ENCODE peak calls at places on chromosomes 16 and 17, in nine cellular contexts. S is SK-N-SH, I is GM23248, D is PC-3, A is neural progenitor cell, E is MM.1S, L is hepatocyte, M is GM23338, B is HCT116. Y is an unnamed sample.

GRCh38 chr17:15657868-15658775 is 26.0 kb downstream of the TRIM16 start:
- DNase-seq in S (no peak), I (no peak), D (peak), A (no peak), E (no peak), L (no peak), M (no peak), B (peak), Y (no peak)

GRCh38 chr16:2040031-2040430 is 7.6 kb downstream of the NTHL1 start:
- DNase-seq in S (no peak), I (no peak), D (no peak), A (no peak), E (no peak), L (no peak), M (no peak), B (no peak), Y (no peak)

GRCh38 chr17:39661044-39661406 is 4.1 kb upstream of the TCAP start:
- DNase-seq in S (no peak), I (no peak), D (no peak), A (peak), E (no peak), L (no peak), M (no peak), B (no peak), Y (no peak)

GRCh38 chr16:49556252-49557069 is 182.9 kb downstream of the C16orf78 start:
- DNase-seq in S (no peak), I (peak), D (peak), A (peak), E (peak), L (peak), M (peak), B (peak), Y (peak)

GRCh38 chr16:24668481-24669001 is 60.9 kb upstream of the TNRC6A start:
- DNase-seq in S (no peak), I (peak), D (no peak), A (no peak), E (no peak), L (no peak), M (no peak), B (no peak), Y (no peak)

GRCh38 chr17:34242553-34242952 is 12.5 kb upstream of the CCL2 start:
- DNase-seq in S (no peak), I (no peak), D (no peak), A (no peak), E (no peak), L (no peak), M (no peak), B (no peak), Y (peak)

GRCh38 chr17:40526668-40527067 is 25.2 kb upstream of the TNS4 start:
- DNase-seq in S (no peak), I (peak), D (no peak), A (no peak), E (no peak), L (no peak), M (no peak), B (no peak), Y (no peak)

GRCh38 chr16:71479420-71479819 is 9.7 kb downstream of the ZNF19 start:
- DNase-seq in S (peak), I (peak), D (peak), A (peak), E (no peak), L (peak), M (peak), B (no peak), Y (peak)

GRCh38 chr16:80103463-80103862 is 437.3 kb upstream of the DYNLRB2 start:
- DNase-seq in S (no peak), I (no peak), D (no peak), A (no peak), E (no peak), L (no peak), M (no peak), B (no peak), Y (no peak)

GRCh38 chr16:86491643-86492030 is 18.7 kb upstream of the FOXF1 start:
- DNase-seq in S (no peak), I (no peak), D (no peak), A (no peak), E (no peak), L (no peak), M (no peak), B (no peak), Y (no peak)

GRCh38 chr17:5437721-5438317 is 1.1 kb downstream of the C1QBP start:
- DNase-seq in S (peak), I (peak), D (peak), A (no peak), E (no peak), L (no peak), M (no peak), B (no peak), Y (no peak)

GRCh38 chr17:29129731-29130130 is 50.5 kb downstream of the MYO18A start:
- DNase-seq in S (no peak), I (no peak), D (no peak), A (no peak), E (no peak), L (no peak), M (no peak), B (no peak), Y (no peak)

GRCh38 chr17:68324114-68324513 is 32.8 kb downstream of the ARSG start:
- DNase-seq in S (no peak), I (peak), D (no peak), A (no peak), E (no peak), L (no peak), M (no peak), B (no peak), Y (no peak)

GRCh38 chr17:42743595-42744282 is 1.1 kb downstream of the EZH1 start:
- DNase-seq in S (peak), I (no peak), D (no peak), A (no peak), E (no peak), L (no peak), M (peak), B (no peak), Y (no peak)

GRCh38 chr17:2297023-2297422 is 6.6 kb downstream of the SMG6 start:
- DNase-seq in S (no peak), I (no peak), D (no peak), A (no peak), E (no peak), L (no peak), M (no peak), B (no peak), Y (no peak)

GRCh38 chr16:85484337-85485295 is 128.5 kb upstream of the GSE1 start:
- DNase-seq in S (no peak), I (no peak), D (no peak), A (no peak), E (no peak), L (no peak), M (no peak), B (no peak), Y (no peak)

GRCh38 chr17:33369149-33369548 is 76.1 kb upstream of the ASIC2 start:
- DNase-seq in S (no peak), I (no peak), D (no peak), A (no peak), E (no peak), L (no peak), M (no peak), B (no peak), Y (no peak)

GRCh38 chr16:76226481-76226880 is 50.7 kb upstream of the CNTNAP4 start:
- DNase-seq in S (no peak), I (no peak), D (no peak), A (no peak), E (no peak), L (no peak), M (no peak), B (no peak), Y (no peak)

GRCh38 chr16:70746708-70747424 is 54.1 kb downstream of the VAC14 start:
- DNase-seq in S (no peak), I (peak), D (peak), A (no peak), E (no peak), L (peak), M (no peak), B (peak), Y (peak)

GRCh38 chr17:28960256-28961106 is 9.2 kb upstream of the PHF12 start:
- DNase-seq in S (no peak), I (no peak), D (no peak), A (no peak), E (no peak), L (no peak), M (no peak), B (no peak), Y (no peak)

GRCh38 chr16:13492046-13492445 is 427.9 kb upstream of the ERCC4 start:
- DNase-seq in S (no peak), I (no peak), D (no peak), A (no peak), E (no peak), L (no peak), M (no peak), B (no peak), Y (no peak)

GRCh38 chr17:28405632-28406477 is at the start of gene SLC46A1:
- DNase-seq in S (peak), I (peak), D (peak), A (peak), E (peak), L (peak), M (peak), B (no peak), Y (no peak)

GRCh38 chr16:75820672-75821071 is 94.4 kb upstream of the CPHXL start:
- DNase-seq in S (no peak), I (no peak), D (peak), A (no peak), E (no peak), L (peak), M (peak), B (no peak), Y (no peak)

GRCh38 chr16:27844826-27845225 is 218.7 kb downstream of the GSG1L start:
- DNase-seq in S (no peak), I (no peak), D (no peak), A (no peak), E (no peak), L (no peak), M (no peak), B (no peak), Y (no peak)

GRCh38 chr17:67469208-67469980 is 92.3 kb downstream of the PITPNC1 start:
- DNase-seq in S (peak), I (no peak), D (no peak), A (no peak), E (no peak), L (peak), M (peak), B (no peak), Y (no peak)

GRCh38 chr17:34607917-34608316 is 28.5 kb downstream of the TMEM132E start:
- DNase-seq in S (no peak), I (no peak), D (no peak), A (no peak), E (no peak), L (no peak), M (peak), B (no peak), Y (no peak)

GRCh38 chr16:2333231-2333630 is 7.3 kb downstream of the ABCA3 start:
- DNase-seq in S (no peak), I (no peak), D (no peak), A (no peak), E (no peak), L (no peak), M (no peak), B (no peak), Y (no peak)

GRCh38 chr16:85169333-85170065 is 57.2 kb upstream of the CIBAR2 start:
- DNase-seq in S (peak), I (peak), D (no peak), A (peak), E (no peak), L (no peak), M (no peak), B (no peak), Y (no peak)

GRCh38 chr17:29622337-29623282 is at the start of gene CORO6:
- DNase-seq in S (peak), I (peak), D (no peak), A (peak), E (peak), L (peak), M (peak), B (no peak), Y (peak)

GRCh38 chr17:58325289-58325726 is 3.3 kb downstream of the TSPOAP1 start:
- DNase-seq in S (peak), I (no peak), D (no peak), A (peak), E (no peak), L (peak), M (peak), B (no peak), Y (peak)

GRCh38 chr17:57868007-57868774 is 18.3 kb upstream of the MRPS23 start:
- DNase-seq in S (peak), I (peak), D (peak), A (peak), E (peak), L (peak), M (peak), B (peak), Y (peak)

GRCh38 chr16:963913-964695 is 6.7 kb downstream of the LMF1 start:
- DNase-seq in S (no peak), I (no peak), D (peak), A (no peak), E (peak), L (no peak), M (no peak), B (no peak), Y (no peak)

GRCh38 chr17:81102352-81102751 is 63.0 kb upstream of the PVALEF start:
- DNase-seq in S (no peak), I (no peak), D (no peak), A (no peak), E (no peak), L (no peak), M (no peak), B (no peak), Y (no peak)

GRCh38 chr16:31181102-31181830 is 1.3 kb downstream of the FUS start:
- DNase-seq in S (no peak), I (peak), D (peak), A (peak), E (no peak), L (peak), M (no peak), B (no peak), Y (peak)

GRCh38 chr16:19083670-19084069 is 16.3 kb downstream of the COQ7 start:
- DNase-seq in S (no peak), I (no peak), D (no peak), A (no peak), E (no peak), L (no peak), M (no peak), B (no peak), Y (no peak)

GRCh38 chr16:2776500-2777139 is 460 bp downstream of the ELOB start:
- DNase-seq in S (no peak), I (peak), D (peak), A (peak), E (peak), L (peak), M (peak), B (no peak), Y (peak)

GRCh38 chr17:77356109-77356689 is 215.4 kb downstream of the SEC14L1 start:
- DNase-seq in S (no peak), I (peak), D (peak), A (no peak), E (no peak), L (no peak), M (no peak), B (peak), Y (no peak)

GRCh38 chr16:3625911-3626732 is 14.7 kb upstream of the SLX4 start:
- DNase-seq in S (no peak), I (peak), D (no peak), A (no peak), E (peak), L (no peak), M (no peak), B (no peak), Y (peak)

GRCh38 chr16:24491721-24492120 is 47.6 kb upstream of the RBBP6 start:
- DNase-seq in S (no peak), I (peak), D (no peak), A (no peak), E (no peak), L (no peak), M (no peak), B (no peak), Y (no peak)

GRCh38 chr16:66605177-66605999 is 884 bp downstream of the CMTM3 start:
- DNase-seq in S (peak), I (peak), D (peak), A (peak), E (no peak), L (peak), M (peak), B (no peak), Y (peak)

DNA sequence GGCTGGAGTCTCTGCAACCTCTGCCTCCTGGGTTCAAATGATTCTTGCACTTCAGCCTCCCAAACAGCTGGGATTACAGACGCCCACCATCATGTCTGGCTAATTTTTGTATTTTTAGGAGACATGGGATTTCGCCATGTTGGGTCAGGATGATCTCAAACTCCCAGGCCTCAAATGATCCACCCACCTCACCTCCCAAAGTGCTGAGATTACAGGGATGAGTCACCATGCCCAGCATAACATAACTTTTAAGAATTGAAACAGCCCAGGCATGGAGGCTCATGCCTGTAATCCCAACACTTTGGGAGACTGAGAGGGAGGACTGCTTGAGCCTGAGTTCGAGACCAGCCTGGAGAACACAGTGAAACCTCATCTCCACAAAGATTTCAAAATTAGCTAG is 2.5 kb downstream of the RSL1D1 start:
- DNase-seq in S (no peak), I (peak), D (no peak), A (no peak), E (no peak), L (no peak), M (no peak), B (no peak), Y (no peak)
- H3K4me2 ChIP-seq in S (no peak), I (peak), D (peak), A (no peak), E (no peak), L (no peak), M (no peak), B (peak), Y (peak)

GRCh38 chr16:8716592-8716991 is 42.2 kb downstream of the ABAT start:
- DNase-seq in S (no peak), I (no peak), D (no peak), A (no peak), E (no peak), L (no peak), M (no peak), B (no peak), Y (no peak)

GRCh38 chr16:8713635-8714097 is 39.2 kb downstream of the ABAT start:
- DNase-seq in S (peak), I (no peak), D (no peak), A (peak), E (no peak), L (no peak), M (no peak), B (no peak), Y (no peak)

GRCh38 chr16:8712589-8713361 is 38.4 kb downstream of the ABAT start:
- DNase-seq in S (peak), I (no peak), D (no peak), A (peak), E (no peak), L (peak), M (peak), B (no peak), Y (no peak)

GRCh38 chr16:8716052-8716451 is 41.6 kb downstream of the ABAT start:
- DNase-seq in S (no peak), I (no peak), D (no peak), A (no peak), E (no peak), L (no peak), M (no peak), B (no peak), Y (no peak)

GRCh38 chr16:8714143-8714542 is 39.7 kb downstream of the ABAT start:
- DNase-seq in S (peak), I (no peak), D (no peak), A (peak), E (no peak), L (no peak), M (peak), B (no peak), Y (no peak)
- TF ChIP-seq EZH2phosphoT487 in S (no peak), I (no peak), D (no peak), A (no peak), E (no peak), L (no peak), M (no peak), B (no peak), Y (no peak)

DNA sequence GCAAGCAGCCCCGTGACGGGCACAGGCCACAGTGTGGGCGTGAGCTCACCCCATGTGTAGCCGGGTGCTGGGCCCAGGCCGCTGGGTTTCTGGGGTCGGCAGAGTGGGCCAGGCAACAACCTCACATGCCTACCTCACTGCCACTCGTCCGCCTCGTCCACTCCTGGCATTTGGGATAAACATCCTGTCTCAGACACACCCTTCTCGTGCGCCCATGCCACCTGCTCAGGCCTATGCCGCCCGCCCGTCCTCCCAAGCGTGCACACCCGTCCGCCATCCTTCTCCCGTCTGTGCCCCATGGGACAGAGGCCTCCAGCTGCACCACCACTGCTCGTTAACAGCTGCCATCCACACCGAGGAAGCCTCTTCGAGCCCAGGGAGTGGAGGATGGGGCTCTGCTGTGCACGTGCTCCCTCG is 64.3 kb downstream of the KLHDC4 start:
- DNase-seq in S (no peak), I (no peak), D (no peak), A (no peak), E (no peak), L (no peak), M (no peak), B (no peak), Y (peak)
- H3K4me2 ChIP-seq in S (no peak), I (no peak), D (no peak), A (no peak), E (no peak), L (no peak), M (no peak), B (no peak), Y (peak)

DNA sequence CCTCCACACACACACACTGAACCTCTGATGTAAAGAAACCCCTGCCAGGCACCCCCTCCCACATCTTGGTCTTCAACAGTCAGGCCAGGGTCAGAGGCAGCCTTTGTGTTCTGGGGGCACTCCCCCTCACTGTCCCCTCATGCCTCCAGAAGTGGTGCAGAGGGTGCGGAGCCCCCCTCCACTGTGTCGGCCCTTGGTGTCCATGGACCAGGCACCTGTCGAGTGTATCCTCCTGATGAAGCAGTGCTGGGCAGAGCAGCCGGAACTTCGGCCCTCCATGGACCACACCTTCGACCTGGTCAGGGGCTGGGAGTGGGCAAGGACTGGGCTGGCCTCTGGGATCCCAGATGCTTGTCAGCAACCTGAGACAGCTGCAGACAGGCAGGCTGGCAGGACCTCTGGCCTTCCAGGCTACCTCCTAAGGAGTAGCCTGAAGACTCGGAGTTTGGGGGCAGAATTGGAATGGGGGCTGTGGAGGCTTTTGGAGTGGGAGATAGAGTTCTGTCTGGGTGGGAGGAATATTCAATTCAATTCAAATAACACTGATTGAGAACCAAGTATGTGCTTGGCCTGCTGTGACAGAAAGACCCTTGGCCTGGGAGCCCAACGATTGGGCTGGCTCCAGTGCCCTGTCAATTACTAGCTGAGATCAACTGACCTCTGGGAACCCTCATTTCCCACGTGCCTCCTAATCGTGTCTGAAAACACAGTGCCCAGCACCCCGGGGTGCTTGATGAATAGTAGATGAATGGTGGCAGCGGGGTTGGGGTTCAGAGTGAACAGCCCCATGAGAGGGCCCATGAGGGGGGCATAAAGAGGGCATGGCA is 11.5 kb downstream of the GUCY2D start:
- DNase-seq in S (no peak), I (no peak), D (no peak), A (no peak), E (no peak), L (no peak), M (no peak), B (no peak), Y (no peak)
- TF ChIP-seq EZH2phosphoT487 in S (no peak), I (no peak), D (no peak), A (no peak), E (no peak), L (no peak), M (no peak), B (no peak), Y (no peak)

DNA sequence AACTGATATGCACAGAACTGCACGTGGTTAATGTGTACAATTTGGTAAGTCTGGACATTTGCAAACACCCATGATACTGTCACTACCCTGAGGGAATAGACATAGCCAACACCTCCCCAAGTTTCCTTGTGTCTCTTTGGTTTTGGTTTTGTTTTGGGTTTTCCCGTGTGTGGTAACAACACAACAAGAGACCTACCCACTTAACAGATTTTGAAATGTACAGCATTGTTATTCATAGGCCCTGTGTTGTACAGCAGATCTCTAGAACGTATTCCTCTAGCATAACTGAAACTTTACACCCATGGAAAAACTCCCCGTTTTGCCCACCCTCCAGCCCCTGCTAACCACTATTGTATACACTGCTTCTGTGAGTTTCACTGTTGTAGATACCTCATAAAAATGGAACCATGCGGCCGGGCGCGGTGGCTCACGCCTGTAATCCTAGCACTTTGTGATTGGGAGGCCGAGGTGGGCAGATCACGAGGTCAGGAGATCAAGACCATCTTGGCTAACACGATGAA is 76.3 kb upstream of the TBC1D3K start:
- DNase-seq in S (no peak), I (no peak), D (no peak), A (no peak), E (peak), L (no peak), M (no peak), B (no peak), Y (no peak)
- H3K4me2 ChIP-seq in S (no peak), I (no peak), D (no peak), A (no peak), E (peak), L (no peak), M (no peak), B (no peak), Y (no peak)